ENCODE peak calls at places on chromosomes 16 and 17, in six cellular contexts. S is epithelial cell of prostate; F is fibroblast of pulmonary artery; A is fibroblast of the aortic adventitia; E is stimulated activated CD8-positive, alpha-beta memory T cell treated with anti-CD3 and anti-CD28 coated beads, Interleukin-12 subunit alpha, Interleukin-12 subunit beta, amount 100 ng/mL, for 4 hours; T is iPS DF 6.9. I is an unnamed sample.

GRCh38 chr17:2214047-2214717 is 89.4 kb downstream of the SMG6 start:
- DNase-seq in F (peak), A (peak), E (no peak), S (peak), T (no peak), I (peak)

GRCh38 chr16:83200005-83200779 is 573.4 kb downstream of the CDH13 start:
- DNase-seq in F (peak), S (peak), T (no peak), E (no peak), A (no peak), I (peak)

GRCh38 chr17:82300707-82301270 is 16.6 kb downstream of the CD7 start:
- DNase-seq in A (peak), E (no peak), S (no peak), F (peak), T (no peak), I (no peak)

GRCh38 chr17:73562896-73563295 is 81.3 kb downstream of the SDK2 start:
- DNase-seq in E (no peak), S (no peak), F (no peak), A (no peak), T (no peak), I (no peak)

GRCh38 chr16:81940781-81941560 is 70.3 kb downstream of the SDR42E1 start:
- DNase-seq in E (no peak), A (peak), T (no peak), S (peak), F (peak), I (peak)

GRCh38 chr16:69225136-69225535 is 38.2 kb downstream of the SNTB2 start:
- DNase-seq in A (no peak), F (peak), S (no peak), T (no peak), E (no peak), I (no peak)

GRCh38 chr17:78359216-78359935 is 501 bp downstream of the SOCS3 start:
- DNase-seq in S (no peak), A (peak), F (peak), T (no peak), E (no peak), I (no peak)

GRCh38 chr17:27338536-27338985 is 44.6 kb downstream of the WSB1 start:
- DNase-seq in A (no peak), F (no peak), S (no peak), E (no peak), T (no peak), I (no peak)

GRCh38 chr16:86285421-86285820 is 224.9 kb upstream of the FOXF1 start:
- DNase-seq in T (no peak), A (no peak), S (no peak), E (no peak), F (no peak), I (no peak)

GRCh38 chr17:66466933-66467367 is 164.5 kb downstream of the PRKCA start:
- DNase-seq in A (peak), E (no peak), T (no peak), S (peak), F (peak), I (peak)

GRCh38 chr17:80568246-80568645 is 23.6 kb downstream of the RPTOR start:
- DNase-seq in S (no peak), E (no peak), A (no peak), T (no peak), F (no peak), I (no peak)

GRCh38 chr17:28446716-28447395 is 26.6 kb upstream of the SLC13A2 start:
- DNase-seq in S (peak), T (no peak), E (no peak), F (no peak), A (no peak), I (no peak)

GRCh38 chr17:27547301-27547683 is 83.7 kb upstream of the LGALS9 start:
- DNase-seq in T (no peak), E (no peak), S (no peak), A (no peak), F (no peak), I (no peak)